ENCODE peak calls at places on chromosome X, in ten cellular contexts. E is GM23338; Z is BJ; D is PC-3; Q is Peyer's patch; B is choroid plexus epithelial cell; K is CD4-positive, alpha-beta T cell; X is colonic mucosa; N is fibroblast of villous mesenchyme; S is lower lobe of right lung. I is an unnamed sample.

GRCh38 chrX:123731258-123731986 is 1.4 kb downstream of the THOC2 start:
- DNase-seq in E (peak), Z (no peak), D (peak), Q (no peak), B (peak), K (no peak), X (peak), N (peak), S (peak), I (peak)

GRCh38 chrX:19852014-19853005 is 35.1 kb downstream of the SH3KBP1 start:
- DNase-seq in E (no peak), Z (no peak), D (peak), Q (no peak), B (peak), K (no peak), X (no peak), N (peak), S (no peak), I (peak)

GRCh38 chrX:39875834-39876625 is 221.7 kb downstream of the BCOR start:
- DNase-seq in E (no peak), Z (no peak), D (no peak), Q (no peak), B (no peak), K (no peak), X (no peak), N (no peak), S (no peak), I (peak)

GRCh38 chrX:31962256-31962655 is 890.4 kb upstream of the FTHL17 start:
- DNase-seq in E (no peak), Z (no peak), D (no peak), Q (no peak), B (no peak), K (no peak), X (no peak), N (no peak), S (no peak), I (no peak)

GRCh38 chrX:113868169-113868568 is 715.7 kb upstream of the HTR2C start:
- DNase-seq in E (peak), Z (no peak), D (no peak), Q (no peak), B (no peak), K (no peak), X (no peak), N (peak), S (no peak), I (no peak)

GRCh38 chrX:118655561-118656246 is 71.7 kb upstream of the IL13RA1 start:
- DNase-seq in E (no peak), Z (no peak), D (peak), Q (no peak), B (peak), K (no peak), X (no peak), N (peak), S (no peak), I (peak)

GRCh38 chrX:131264665-131265064 is 24.4 kb downstream of the IGSF1 start:
- DNase-seq in E (no peak), Z (no peak), D (no peak), Q (no peak), B (no peak), K (no peak), X (no peak), N (no peak), S (no peak), I (no peak)

GRCh38 chrX:40176256-40176978 is 78.7 kb upstream of the BCOR start:
- DNase-seq in E (peak), Z (no peak), D (peak), Q (peak), B (peak), K (peak), X (peak), N (peak), S (peak), I (no peak)

GRCh38 chrX:40175416-40176255 is 77.9 kb upstream of the BCOR start:
- DNase-seq in E (peak), Z (no peak), D (peak), Q (peak), B (peak), K (peak), X (peak), N (peak), S (peak), I (no peak)

GRCh38 chrX:103607385-103608304 is at the start of gene TCEAL3:
- DNase-seq in E (peak), Z (no peak), D (peak), Q (peak), B (peak), K (no peak), X (peak), N (peak), S (peak), I (no peak)

GRCh38 chrX:31232506-31232905 is 160.7 kb upstream of the FTHL17 start:
- DNase-seq in E (peak), Z (no peak), D (no peak), Q (no peak), B (no peak), K (no peak), X (no peak), N (no peak), S (no peak), I (no peak)

GRCh38 chrX:135707880-135708279 is 5.6 kb upstream of the CT45A1 start:
- DNase-seq in E (peak), Z (no peak), D (peak), Q (no peak), B (no peak), K (no peak), X (peak), N (peak), S (no peak), I (peak)

GRCh38 chrX:19212037-19212436 is 89.8 kb upstream of the ADGRG2 start:
- DNase-seq in E (no peak), Z (no peak), D (no peak), Q (no peak), B (no peak), K (no peak), X (no peak), N (no peak), S (no peak), I (no peak)

GRCh38 chrX:13029341-13029740 is 15.1 kb downstream of the FAM9C start:
- DNase-seq in E (no peak), Z (no peak), D (peak), Q (peak), B (peak), K (no peak), X (peak), N (peak), S (no peak), I (peak)

GRCh38 chrX:40581333-40581910 is 652 bp downstream of the ATP6AP2 start:
- DNase-seq in E (no peak), Z (no peak), D (peak), Q (no peak), B (peak), K (no peak), X (no peak), N (peak), S (no peak), I (peak)

GRCh38 chrX:108270739-108271396 is 167.4 kb downstream of the COL4A6 start:
- DNase-seq in E (no peak), Z (no peak), D (no peak), Q (no peak), B (peak), K (no peak), X (no peak), N (peak), S (no peak), I (no peak)

GRCh38 chrX:108199691-108200090 is 108.1 kb downstream of the ATG4A start:
- DNase-seq in E (peak), Z (no peak), D (peak), Q (no peak), B (peak), K (no peak), X (no peak), N (peak), S (no peak), I (peak)

GRCh38 chrX:48904626-48905025 is 6.8 kb downstream of the SLC35A2 start:
- DNase-seq in E (no peak), Z (no peak), D (no peak), Q (no peak), B (no peak), K (no peak), X (no peak), N (no peak), S (no peak), I (no peak)

GRCh38 chrX:10722804-10723364 is 102.5 kb upstream of the MID1 start:
- DNase-seq in E (peak), Z (no peak), D (peak), Q (peak), B (peak), K (peak), X (peak), N (peak), S (no peak), I (peak)

GRCh38 chrX:106875151-106875550 is 28.0 kb downstream of the RIPPLY1 start:
- DNase-seq in E (no peak), Z (no peak), D (no peak), Q (no peak), B (peak), K (no peak), X (no peak), N (peak), S (no peak), I (no peak)

GRCh38 chrX:40152173-40152705 is 54.5 kb upstream of the BCOR start:
- DNase-seq in E (peak), Z (no peak), D (peak), Q (no peak), B (no peak), K (peak), X (peak), N (no peak), S (peak), I (no peak)

GRCh38 chrX:68994883-68995255 is 166.0 kb downstream of the EFNB1 start:
- DNase-seq in E (no peak), Z (no peak), D (no peak), Q (no peak), B (no peak), K (no peak), X (no peak), N (no peak), S (no peak), I (no peak)

GRCh38 chrX:69615323-69615722 is 590 bp upstream of the EDA start:
- DNase-seq in E (peak), Z (no peak), D (no peak), Q (no peak), B (no peak), K (no peak), X (peak), N (no peak), S (no peak), I (no peak)

GRCh38 chrX:118459494-118459893 is 36.1 kb upstream of the DOCK11 start:
- DNase-seq in E (peak), Z (no peak), D (peak), Q (no peak), B (peak), K (no peak), X (no peak), N (peak), S (no peak), I (peak)

GRCh38 chrX:41561045-41561444 is 113.9 kb downstream of the NYX start:
- DNase-seq in E (no peak), Z (peak), D (peak), Q (no peak), B (peak), K (no peak), X (no peak), N (peak), S (no peak), I (peak)

GRCh38 chrX:107674480-107675364 is 46.4 kb downstream of the PRPS1 start:
- DNase-seq in E (no peak), Z (no peak), D (no peak), Q (peak), B (peak), K (no peak), X (peak), N (peak), S (peak), I (peak)

GRCh38 chrX:100596601-100597000 is 11.9 kb downstream of the TNMD start:
- DNase-seq in E (peak), Z (no peak), D (no peak), Q (no peak), B (no peak), K (no peak), X (no peak), N (no peak), S (no peak), I (no peak)

GRCh38 chrX:14697453-14697852 is 168.1 kb downstream of the GLRA2 start:
- DNase-seq in E (peak), Z (no peak), D (peak), Q (peak), B (peak), K (no peak), X (peak), N (peak), S (no peak), I (peak)

GRCh38 chrX:21438792-21439191 is 64.6 kb downstream of the CNKSR2 start:
- DNase-seq in E (no peak), Z (no peak), D (no peak), Q (no peak), B (no peak), K (no peak), X (no peak), N (peak), S (no peak), I (no peak)

GRCh38 chrX:68935362-68935761 is 106.5 kb downstream of the EFNB1 start:
- DNase-seq in E (no peak), Z (no peak), D (peak), Q (no peak), B (no peak), K (no peak), X (no peak), N (no peak), S (no peak), I (no peak)

GRCh38 chrX:80432863-80433262 is 12.6 kb downstream of the TENT5D start:
- DNase-seq in E (no peak), Z (no peak), D (no peak), Q (no peak), B (no peak), K (no peak), X (no peak), N (no peak), S (no peak), I (no peak)

GRCh38 chrX:20267924-20268701 is 1.4 kb upstream of the RPS6KA3 start:
- DNase-seq in E (peak), Z (no peak), D (no peak), Q (peak), B (peak), K (no peak), X (peak), N (peak), S (peak), I (no peak)

GRCh38 chrX:15202458-15203177 is 67.3 kb downstream of the ASB9 start:
- DNase-seq in E (no peak), Z (peak), D (peak), Q (no peak), B (peak), K (no peak), X (no peak), N (peak), S (no peak), I (peak)

GRCh38 chrX:41973208-41973607 is 49.9 kb upstream of the CASK start:
- DNase-seq in E (no peak), Z (no peak), D (no peak), Q (no peak), B (no peak), K (no peak), X (no peak), N (no peak), S (no peak), I (no peak)

GRCh38 chrX:7570432-7571009 is 272.4 kb upstream of the VCX start:
- DNase-seq in E (no peak), Z (no peak), D (no peak), Q (no peak), B (no peak), K (no peak), X (no peak), N (no peak), S (no peak), I (peak)

GRCh38 chrX:65723706-65724105 is 56.3 kb downstream of the MSN start:
- DNase-seq in E (no peak), Z (no peak), D (no peak), Q (no peak), B (peak), K (no peak), X (no peak), N (peak), S (no peak), I (no peak)

GRCh38 chrX:110699109-110699508 is 96.5 kb downstream of the CHRDL1 start:
- DNase-seq in E (no peak), Z (no peak), D (no peak), Q (no peak), B (no peak), K (no peak), X (no peak), N (no peak), S (no peak), I (peak)

GRCh38 chrX:12973561-12974216 is 1.2 kb upstream of the TMSB4X start:
- DNase-seq in E (no peak), Z (no peak), D (no peak), Q (peak), B (no peak), K (peak), X (no peak), N (no peak), S (peak), I (no peak)

GRCh38 chrX:139831689-139832456 is 101.0 kb downstream of the ATP11C start:
- DNase-seq in E (peak), Z (no peak), D (peak), Q (no peak), B (peak), K (no peak), X (peak), N (peak), S (no peak), I (peak)

GRCh38 chrX:3244955-3245354 is 101.5 kb downstream of the MXRA5 start:
- DNase-seq in E (no peak), Z (no peak), D (peak), Q (no peak), B (no peak), K (no peak), X (no peak), N (no peak), S (no peak), I (peak)
- TF ChIP-seq CTCF in E (no peak), Z (no peak), D (no peak), Q (no peak), B (peak), K (no peak), X (no peak), N (no peak), S (no peak), I (peak)

DNA sequence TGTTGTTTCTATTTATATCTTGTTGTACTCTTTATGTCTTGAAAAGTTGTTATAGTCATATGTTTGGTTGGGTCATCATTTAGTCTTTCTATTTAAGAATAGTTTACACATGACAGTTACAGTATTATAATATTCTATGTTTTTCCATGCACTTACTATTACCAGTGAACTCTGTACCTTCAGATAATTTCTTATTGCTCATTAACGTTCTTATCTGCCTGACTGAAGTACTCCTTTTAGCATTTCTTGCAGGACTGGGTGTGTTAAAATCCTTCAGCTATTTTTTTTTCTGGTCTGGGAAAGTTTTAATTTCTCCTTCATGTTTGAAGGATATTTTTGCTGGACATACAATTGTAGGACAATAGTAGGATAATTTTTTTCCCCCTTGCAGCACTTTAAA is 157.7 kb upstream of the DIPK2B start:
- DNase-seq in E (no peak), Z (no peak), D (no peak), Q (no peak), B (no peak), K (no peak), X (no peak), N (no peak), S (no peak), I (no peak)
- TF ChIP-seq CTCF in E (no peak), Z (no peak), D (no peak), Q (no peak), B (no peak), K (no peak), X (no peak), N (no peak), S (no peak), I (no peak)

GRCh38 chrX:86348669-86349068 is 200.4 kb downstream of the DACH2 start:
- DNase-seq in E (peak), Z (no peak), D (no peak), Q (no peak), B (no peak), K (no peak), X (no peak), N (no peak), S (no peak), I (peak)
- TF ChIP-seq CTCF in E (peak), Z (no peak), D (peak), Q (no peak), B (no peak), K (no peak), X (no peak), N (no peak), S (no peak), I (peak)

DNA sequence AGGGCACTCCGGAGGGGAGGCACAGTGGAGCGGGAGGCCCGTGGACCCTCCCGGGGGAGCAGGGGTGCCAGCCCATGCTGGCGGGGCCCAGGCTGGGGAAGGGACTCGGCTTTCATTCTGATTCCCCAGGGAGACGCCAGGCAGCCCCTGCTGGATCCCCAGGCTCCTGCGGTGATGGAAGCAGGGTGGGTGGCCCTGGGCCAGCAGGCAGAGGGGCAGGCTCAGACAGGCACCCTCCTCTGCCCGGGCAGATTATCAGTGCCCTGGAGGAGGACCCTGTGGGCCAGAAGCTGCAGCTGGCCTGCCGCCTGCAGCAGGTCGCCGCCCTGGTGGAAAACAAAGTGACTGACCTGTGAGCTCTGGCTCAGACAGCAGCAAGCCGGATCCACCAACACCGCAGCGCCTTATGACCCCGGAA is 2.1 kb upstream of the SRPK3 start:
- DNase-seq in E (no peak), Z (no peak), D (no peak), Q (no peak), B (no peak), K (no peak), X (no peak), N (no peak), S (no peak), I (no peak)
- TF ChIP-seq CTCF in E (peak), Z (peak), D (peak), Q (no peak), B (no peak), K (no peak), X (no peak), N (no peak), S (no peak), I (no peak)

DNA sequence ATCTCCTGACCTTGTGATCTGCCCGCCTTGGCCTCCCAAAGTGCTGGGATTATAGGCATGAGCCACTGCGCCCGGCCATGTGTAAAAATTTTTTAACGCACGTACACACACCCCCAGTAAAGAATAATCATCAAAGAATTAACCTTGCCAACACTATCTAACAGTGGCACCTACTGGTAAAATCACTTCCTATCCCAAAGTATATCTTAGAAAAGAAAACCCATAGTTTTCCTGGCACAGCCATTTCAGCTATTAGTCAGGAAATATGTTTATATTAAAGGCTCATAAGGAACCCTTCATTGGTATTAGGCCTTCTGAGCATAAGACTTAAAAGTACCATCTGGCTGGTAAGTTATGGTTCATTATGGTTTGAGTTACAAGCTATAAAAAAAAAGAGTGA is 14.1 kb downstream of the S100G start:
- DNase-seq in E (no peak), Z (no peak), D (peak), Q (no peak), B (peak), K (no peak), X (no peak), N (peak), S (no peak), I (no peak)
- TF ChIP-seq CTCF in E (no peak), Z (peak), D (peak), Q (no peak), B (peak), K (no peak), X (no peak), N (no peak), S (no peak), I (no peak)

DNA sequence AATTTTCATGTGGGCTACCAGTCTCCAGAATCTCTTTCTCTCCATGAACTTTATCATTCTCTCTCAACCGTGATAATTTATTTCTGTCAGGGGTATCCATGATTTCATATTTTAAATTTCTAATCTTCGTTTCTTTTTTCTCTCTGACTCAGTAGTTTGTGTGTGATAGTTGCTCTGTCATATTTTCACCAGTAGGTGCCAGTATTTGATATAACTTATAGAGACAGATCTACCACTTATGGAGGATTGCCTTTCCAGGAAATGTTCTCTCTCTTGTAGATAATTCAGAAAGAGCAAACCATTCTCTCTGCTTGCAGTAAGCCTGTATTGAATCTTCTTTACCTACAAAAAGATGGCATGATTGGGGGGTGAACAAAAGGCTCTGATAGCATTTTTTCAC is 79.3 kb upstream of the DYNLT3 start:
- DNase-seq in E (peak), Z (no peak), D (peak), Q (no peak), B (peak), K (no peak), X (no peak), N (peak), S (no peak), I (peak)
- TF ChIP-seq CTCF in E (peak), Z (peak), D (peak), Q (peak), B (peak), K (peak), X (peak), N (peak), S (peak), I (peak)

I was measured in MCF 10A.